ENCODE peak calls at places on chromosomes 16 and 17, in four cellular contexts. T is left ventricle myocardium inferior, Y is GM20000, F is neural crest cell. U is an unnamed sample.

GRCh38 chr17:17859909-17860760 is 23.3 kb upstream of the SREBF1 start:
- DNase-seq in Y (peak), F (peak), T (peak), U (peak)

GRCh38 chr17:7014261-7014994 is 2.0 kb downstream of the RNASEK start:
- DNase-seq in T (peak), Y (peak), F (peak), U (peak)

GRCh38 chr17:35944151-35944550 is 638 bp upstream of the LYZL6 start:
- DNase-seq in Y (no peak), T (no peak), F (no peak), U (no peak)

GRCh38 chr17:59487161-59487873 is 78.1 kb upstream of the DHX40 start:
- DNase-seq in T (no peak), Y (no peak), F (no peak), U (no peak)

GRCh38 chr17:21125862-21126261 is 902 bp upstream of the DHRS7B start:
- DNase-seq in T (no peak), F (no peak), Y (no peak), U (no peak)

GRCh38 chr16:10566613-10567012 is 13.8 kb downstream of the EMP2 start:
- DNase-seq in T (no peak), Y (no peak), F (no peak), U (no peak)

GRCh38 chr17:75478508-75478907 is 22.1 kb downstream of the TMEM94 start:
- DNase-seq in Y (no peak), T (no peak), F (no peak), U (no peak)

GRCh38 chr17:36760425-36760824 is 159.0 kb downstream of the MRM1 start:
- DNase-seq in Y (no peak), T (no peak), F (no peak), U (no peak)

GRCh38 chr17:73720187-73720834 is 76.1 kb upstream of the SDK2 start:
- DNase-seq in T (no peak), F (no peak), Y (no peak), U (no peak)

GRCh38 chr16:85668676-85669424 is 19.9 kb downstream of the GINS2 start:
- DNase-seq in F (no peak), Y (no peak), T (no peak), U (no peak)

GRCh38 chr17:18025596-18026407 is 13.2 kb downstream of the ATPAF2 start:
- DNase-seq in Y (peak), F (no peak), T (no peak), U (peak)

GRCh38 chr17:3002538-3003301 is 60.7 kb downstream of the OR1D5 start:
- DNase-seq in T (no peak), F (no peak), Y (peak), U (peak)

GRCh38 chr16:3735541-3735940 is 18.2 kb upstream of the TRAP1 start:
- DNase-seq in F (no peak), T (no peak), Y (no peak), U (no peak)

GRCh38 chr17:16888413-16889087 is 83.4 kb downstream of the TNFRSF13B start:
- DNase-seq in F (no peak), Y (no peak), T (no peak), U (no peak)

GRCh38 chr17:27497696-27498095 is 41.4 kb downstream of the KSR1 start:
- DNase-seq in F (no peak), T (no peak), Y (no peak), U (no peak)

GRCh38 chr17:81259058-81259605 is 20.0 kb downstream of the NDUFAF8 start:
- DNase-seq in F (no peak), T (no peak), Y (no peak), U (no peak)
- TF ChIP-seq CTCF in F (no peak), T (no peak), Y (no peak), U (no peak)

GRCh38 chr17:64682261-64683181 is 20.4 kb upstream of the SMURF2 start:
- DNase-seq in T (no peak), Y (no peak), F (no peak), U (no peak)
- TF ChIP-seq CTCF in T (no peak), Y (no peak), F (no peak), U (no peak)

GRCh38 chr17:80122926-80123505 is 21.6 kb downstream of the GAA start:
- DNase-seq in Y (no peak), F (no peak), T (no peak), U (no peak)

GRCh38 chr17:80125656-80126448 is 21.1 kb downstream of the EIF4A3 start:
- DNase-seq in Y (no peak), T (no peak), F (no peak), U (no peak)

GRCh38 chr17:80123791-80124190 is 22.4 kb downstream of the GAA start:
- DNase-seq in T (no peak), F (no peak), Y (no peak), U (no peak)

GRCh38 chr17:80126449-80126715 is 20.5 kb downstream of the EIF4A3 start:
- DNase-seq in F (no peak), T (no peak), Y (no peak), U (no peak)

GRCh38 chr17:80124351-80124981 is 22.5 kb downstream of the EIF4A3 start:
- DNase-seq in Y (peak), F (peak), T (no peak), U (no peak)
- TF ChIP-seq CTCF in Y (no peak), F (peak), T (peak), U (peak)

GRCh38 chr17:9120471-9120870 is 99.2 kb downstream of the NTN1 start:
- DNase-seq in Y (no peak), T (no peak), F (peak), U (no peak)
- TF ChIP-seq CTCF in Y (peak), T (peak), F (peak), U (no peak)

GRCh38 chr16:5918553-5919127 is 821.0 kb upstream of the EEF2KMT start:
- DNase-seq in T (no peak), F (no peak), Y (no peak), U (no peak)
- TF ChIP-seq CTCF in T (no peak), F (peak), Y (no peak), U (no peak)